ENCODE peak calls at places on chromosome 14, in five cellular contexts. Q is epithelial cell of proximal tubule, M is AG09309, A is GM10248, V is HepG2. P is an unnamed sample.

GRCh38 chr14:51954657-51955056 is 34.7 kb upstream of the RTRAF start:
- DNase-seq in V (no peak), A (no peak), M (no peak), Q (no peak), P (no peak)

GRCh38 chr14:22567437-22567836 is 21.6 kb downstream of the DAD1 start:
- DNase-seq in M (no peak), A (no peak), Q (no peak), V (no peak), P (no peak)

GRCh38 chr14:99603471-99603933 is 505 bp downstream of the CCDC85C start:
- DNase-seq in M (no peak), V (no peak), Q (no peak), A (no peak), P (no peak)

GRCh38 chr14:104732355-104732804 is 8.4 kb downstream of the ADSS1 start:
- DNase-seq in V (no peak), M (no peak), Q (no peak), A (no peak), P (no peak)

GRCh38 chr14:100294213-100294962 is 11.9 kb downstream of the SLC25A29 start:
- DNase-seq in A (no peak), Q (peak; percentile 23), M (no peak), V (no peak), P (no peak)

GRCh38 chr14:68951051-68951797 is 27.9 kb downstream of the ACTN1 start:
- DNase-seq in A (no peak), Q (peak; percentile 76), V (no peak), M (peak; percentile 85), P (no peak)

GRCh38 chr14:64541971-64542838 is 1.7 kb downstream of the HSPA2 start:
- DNase-seq in V (no peak), Q (no peak), M (no peak), A (no peak), P (no peak)

GRCh38 chr14:104882991-104883660 is 18.1 kb downstream of the CEP170B start:
- DNase-seq in Q (no peak), V (no peak), M (no peak), A (no peak), P (no peak)

GRCh38 chr14:42222924-42223471 is 616.3 kb downstream of the LRFN5 start:
- DNase-seq in Q (peak; percentile 47), M (peak; percentile 44), A (peak; percentile 16), V (no peak), P (peak; percentile 72)

GRCh38 chr14:71610149-71610548 is 322.1 kb upstream of the RGS6 start:
- DNase-seq in Q (no peak), A (no peak), M (no peak), V (no peak), P (no peak)

GRCh38 chr14:56119221-56119967 is 1.2 kb downstream of the PELI2 start:
- DNase-seq in Q (no peak), M (no peak), A (peak; percentile 26), V (no peak), P (no peak)

GRCh38 chr14:74249433-74250375 is 10.5 kb downstream of the VSX2 start:
- DNase-seq in Q (no peak), M (no peak), V (peak; percentile 81), A (no peak), P (no peak)

GRCh38 chr14:55731881-55732498 is 152.0 kb downstream of the KTN1 start:
- DNase-seq in A (no peak), M (no peak), V (peak; percentile 16), Q (no peak), P (no peak)

GRCh38 chr14:52907949-52908348 is 42.9 kb downstream of the FERMT2 start:
- DNase-seq in A (no peak), V (no peak), M (no peak), Q (no peak), P (no peak)

GRCh38 chr14:75411194-75411552 is 16.6 kb upstream of the JDP2 start:
- DNase-seq in M (no peak), A (no peak), Q (peak; percentile 4), V (no peak), P (no peak)

GRCh38 chr14:101979666-101980065 is 15.3 kb downstream of the DYNC1H1 start:
- DNase-seq in M (no peak), Q (no peak), A (no peak), V (no peak), P (no peak)

GRCh38 chr14:99754141-99755067 is 38.8 kb upstream of the EML1 start:
- DNase-seq in A (no peak), Q (no peak), V (no peak), M (no peak), P (no peak)

GRCh38 chr14:91142214-91142668 is 28.4 kb downstream of the DGLUCY start:
- DNase-seq in V (no peak), M (no peak), A (peak; percentile 79), Q (no peak), P (peak; percentile 72)

GRCh38 chr14:77143071-77143470 is 1.5 kb upstream of the ZDHHC22 start:
- DNase-seq in V (no peak), A (no peak), M (no peak), Q (no peak), P (no peak)

GRCh38 chr14:20631821-20632389 is 9.6 kb downstream of the OR6S1 start:
- DNase-seq in Q (no peak), V (peak; percentile 83), M (no peak), A (peak; percentile 31), P (no peak)

GRCh38 chr14:88791629-88792571 is 853 bp downstream of the EML5 start:
- DNase-seq in V (no peak), Q (no peak), M (no peak), A (peak; percentile 5), P (no peak)

GRCh38 chr14:21070083-21070609 is at the start of gene ARHGEF40:
- DNase-seq in M (no peak), V (no peak), A (peak; percentile 48), Q (no peak), P (no peak)

GRCh38 chr14:105945891-105946290 is 419.5 kb downstream of the TMEM121 start:
- DNase-seq in A (no peak), M (no peak), V (no peak), Q (no peak), P (no peak)

GRCh38 chr14:53670701-53671100 is 285.9 kb downstream of the BMP4 start:
- DNase-seq in Q (peak; percentile 7), M (peak; percentile 68), V (peak; percentile 3), A (no peak), P (no peak)

GRCh38 chr14:91679273-91679672 is 52.6 kb downstream of the CATSPERB start:
- DNase-seq in V (no peak), M (no peak), Q (no peak), A (no peak), P (no peak)

GRCh38 chr14:89543420-89543790 is 126.4 kb upstream of the FOXN3 start:
- DNase-seq in M (no peak), V (no peak), A (no peak), Q (no peak), P (no peak)

GRCh38 chr14:96661244-96661969 is 135.8 kb upstream of the VRK1 start:
- DNase-seq in V (no peak), A (no peak), M (no peak), Q (no peak), P (no peak)

GRCh38 chr14:105739331-105740102 is 213.1 kb downstream of the TMEM121 start:
- DNase-seq in A (peak; percentile 7), V (no peak), Q (no peak), M (no peak), P (peak; percentile 50)

GRCh38 chr14:96583605-96584041 is 81.4 kb downstream of the PAPOLA start:
- DNase-seq in V (no peak), M (no peak), Q (no peak), A (no peak), P (no peak)

GRCh38 chr14:100147181-100147631 is 12.2 kb downstream of the DEGS2 start:
- DNase-seq in V (no peak), M (no peak), Q (no peak), A (peak; percentile 47), P (no peak)

GRCh38 chr14:24310666-24311604 is at the start of gene LTB4R:
- DNase-seq in V (no peak), Q (no peak), A (peak; percentile 65), M (no peak), P (peak; percentile 26)
- TF ChIP-seq CTCF in V (no peak), Q (peak; percentile 27), A (peak; percentile 58), M (peak; percentile 18), P (peak; percentile 27)

GRCh38 chr14:94466706-94467370 is 9.2 kb downstream of the SERPINA9 start:
- DNase-seq in M (no peak), V (no peak), Q (no peak), A (no peak), P (no peak)
- TF ChIP-seq CTCF in M (no peak), V (no peak), Q (no peak), A (no peak), P (no peak)

DNA sequence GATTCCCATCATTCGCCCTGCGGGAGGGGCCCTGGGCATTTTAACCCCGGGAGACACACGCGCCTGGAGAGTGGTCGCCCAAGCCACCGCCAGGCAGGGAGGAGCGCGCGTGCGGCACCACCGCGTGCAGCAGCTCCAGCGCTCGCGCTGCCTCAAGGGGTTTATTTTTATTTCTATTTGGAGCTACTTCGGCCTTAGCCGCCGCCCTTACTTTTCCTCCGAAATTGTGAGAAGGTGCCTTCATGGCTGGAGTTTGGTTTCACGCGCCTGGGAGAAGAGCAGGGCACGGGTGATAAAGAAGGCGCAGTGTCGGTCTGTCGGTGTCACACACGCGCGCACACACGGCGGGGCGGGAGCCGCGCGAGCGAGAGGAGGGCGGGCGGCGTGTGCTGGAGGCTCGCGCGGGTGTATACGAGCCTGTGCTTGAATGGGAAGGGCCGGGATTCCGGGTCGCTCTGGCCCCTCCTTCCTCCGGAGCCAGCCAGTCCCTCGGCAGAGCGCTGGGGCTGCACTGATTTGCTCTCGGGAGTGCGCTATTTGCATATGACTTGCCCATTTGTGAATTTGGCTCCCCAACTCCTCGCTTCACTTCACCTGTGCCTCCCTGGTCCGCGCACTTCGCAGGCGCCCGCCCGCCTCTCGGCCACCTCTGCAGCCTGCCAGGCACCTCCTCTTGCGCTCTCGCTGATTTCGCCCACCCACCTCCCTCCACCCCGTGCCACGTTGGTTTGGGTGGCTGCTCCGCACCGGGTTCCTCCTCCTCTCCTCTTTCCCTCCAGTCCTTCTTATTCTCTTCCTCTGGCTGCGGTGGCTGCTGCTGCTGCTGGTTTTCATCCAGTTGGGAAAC is 932.3 kb downstream of the DIO2 start:
- DNase-seq in Q (peak; percentile 59), A (no peak), M (peak; percentile 70), V (peak; percentile 27), P (no peak)
- TF ChIP-seq CTCF in Q (no peak), A (no peak), M (no peak), V (no peak), P (no peak)

GRCh38 chr14:61197416-61197815 is 83.7 kb downstream of the TMEM30B start:
- DNase-seq in Q (no peak), M (no peak), A (no peak), V (no peak), P (no peak)

GRCh38 chr14:61192970-61193369 is 88.2 kb downstream of the TMEM30B start:
- DNase-seq in M (no peak), V (no peak), A (no peak), Q (no peak), P (no peak)

GRCh38 chr14:61196034-61196433 is 85.1 kb downstream of the TMEM30B start:
- DNase-seq in M (no peak), A (no peak), V (no peak), Q (no peak), P (no peak)

GRCh38 chr14:61193471-61193870 is 87.7 kb downstream of the TMEM30B start:
- DNase-seq in A (no peak), M (no peak), Q (no peak), V (no peak), P (no peak)

DNA sequence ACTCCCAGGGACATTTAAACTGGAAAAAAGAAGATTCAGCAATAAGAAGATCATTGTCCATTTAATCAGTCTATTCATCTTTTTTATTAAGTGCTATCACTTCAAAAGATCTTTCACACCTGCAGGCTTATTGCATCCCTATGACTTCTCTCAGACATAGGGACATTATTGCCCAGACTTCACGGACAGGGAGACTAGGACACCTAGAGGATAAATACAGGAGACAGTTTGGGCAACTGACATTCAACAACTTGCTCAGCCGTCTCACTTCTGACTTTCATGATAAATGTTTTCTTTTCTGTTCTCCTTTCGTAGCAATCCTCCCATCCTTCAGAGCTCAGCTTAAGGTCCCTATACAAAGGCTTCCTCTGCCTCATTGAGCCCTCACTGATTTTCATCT is 84.3 kb downstream of the TMEM30B start:
- DNase-seq in V (peak; percentile 31), A (no peak), Q (no peak), M (no peak), P (no peak)
- TF ChIP-seq CTCF in V (peak; percentile 69), A (no peak), Q (peak; percentile 43), M (peak; percentile 15), P (peak; percentile 19)

P was measured in GM12864.